ENCODE peak calls at places on chromosomes 6 and 20, in ten cellular contexts. R, N, G, H, C, I, W, T, S and F are unnamed samples. For H3K27me3, the result is how much of the 10 kb centered on the place peaks cover.

GRCh38 chr20:4809707-4810106 is 88.0 kb downstream of the PRND start:
- DNase-seq in R (no peak), N (peak), G (no peak), H (no peak), C (no peak), I (no peak), W (no peak), T (no peak), S (no peak), F (no peak)

GRCh38 chr6:30719356-30719755 is 796 bp upstream of the TUBB start:
- DNase-seq in R (no peak), N (no peak), G (no peak), H (peak), C (no peak), I (no peak), W (peak), T (no peak), S (no peak), F (no peak)

GRCh38 chr6:170295519-170296422 is 4.9 kb upstream of the DLL1 start:
- DNase-seq in R (peak), N (peak), G (no peak), H (peak), C (no peak), I (peak), W (peak), T (peak), S (peak), F (peak)

GRCh38 chr6:52475307-52475706 is 55.2 kb downstream of the EFHC1 start:
- DNase-seq in R (no peak), N (no peak), G (no peak), H (no peak), C (no peak), I (no peak), W (no peak), T (no peak), S (no peak), F (no peak)

GRCh38 chr6:85419046-85419759 is 30.7 kb upstream of the NT5E start:
- DNase-seq in R (no peak), N (no peak), G (no peak), H (no peak), C (no peak), I (no peak), W (no peak), T (no peak), S (no peak), F (peak)

GRCh38 chr6:16236648-16237199 is 1.7 kb upstream of the GMPR start:
- DNase-seq in R (no peak), N (peak), G (peak), H (no peak), C (no peak), I (no peak), W (no peak), T (no peak), S (no peak), F (peak)

GRCh38 chr6:113699239-113699638 is 157.9 kb upstream of the MARCKS start:
- DNase-seq in R (no peak), N (no peak), G (no peak), H (no peak), C (peak), I (no peak), W (no peak), T (no peak), S (no peak), F (no peak)

GRCh38 chr6:107730106-107730505 is 94.0 kb downstream of the SCML4 start:
- DNase-seq in R (no peak), N (peak), G (no peak), H (peak), C (no peak), I (no peak), W (peak), T (no peak), S (no peak), F (no peak)

GRCh38 chr20:63766695-63767426 is 27.3 kb downstream of the SLC2A4RG start:
- DNase-seq in R (no peak), N (no peak), G (no peak), H (no peak), C (no peak), I (no peak), W (no peak), T (peak), S (no peak), F (no peak)

GRCh38 chr20:25032065-25032477 is 25.9 kb downstream of the ACSS1 start:
- DNase-seq in R (no peak), N (no peak), G (no peak), H (peak), C (no peak), I (no peak), W (no peak), T (no peak), S (no peak), F (no peak)

GRCh38 chr6:144447487-144447886 is 162.4 kb downstream of the UTRN start:
- DNase-seq in R (no peak), N (no peak), G (no peak), H (no peak), C (no peak), I (peak), W (no peak), T (no peak), S (no peak), F (peak)

GRCh38 chr20:46709055-46709458 is 392 bp upstream of the SLC2A10 start:
- DNase-seq in R (no peak), N (peak), G (no peak), H (peak), C (no peak), I (no peak), W (no peak), T (no peak), S (no peak), F (no peak)

GRCh38 chr6:28090902-28091586 is 10.7 kb downstream of the ZNF165 start:
- DNase-seq in R (peak), N (no peak), G (no peak), H (no peak), C (no peak), I (no peak), W (no peak), T (no peak), S (no peak), F (no peak)

GRCh38 chr20:13059398-13060136 is 50.8 kb downstream of the SPTLC3 start:
- DNase-seq in R (no peak), N (no peak), G (no peak), H (peak), C (no peak), I (no peak), W (no peak), T (no peak), S (no peak), F (no peak)

GRCh38 chr6:142334294-142334693 is 32.5 kb downstream of the ADGRG6 start:
- DNase-seq in R (no peak), N (no peak), G (no peak), H (no peak), C (no peak), I (no peak), W (no peak), T (no peak), S (no peak), F (peak)

GRCh38 chr6:89208551-89208950 is 8.6 kb downstream of the GABRR1 start:
- DNase-seq in R (no peak), N (no peak), G (no peak), H (no peak), C (no peak), I (no peak), W (no peak), T (no peak), S (no peak), F (no peak)

GRCh38 chr20:53907968-53908751 is 162.2 kb downstream of the BCAS1 start:
- DNase-seq in R (no peak), N (no peak), G (no peak), H (no peak), C (no peak), I (no peak), W (no peak), T (no peak), S (no peak), F (no peak)

GRCh38 chr6:121885399-121886152 is 450.1 kb downstream of the GJA1 start:
- DNase-seq in R (no peak), N (no peak), G (no peak), H (no peak), C (peak), I (no peak), W (no peak), T (no peak), S (no peak), F (no peak)

GRCh38 chr6:16635810-16636602 is 125.3 kb downstream of the ATXN1 start:
- DNase-seq in R (no peak), N (peak), G (no peak), H (peak), C (peak), I (peak), W (no peak), T (no peak), S (no peak), F (no peak)

GRCh38 chr20:59064214-59064722 is 21.7 kb upstream of the PRELID3B start:
- DNase-seq in R (no peak), N (no peak), G (no peak), H (no peak), C (no peak), I (peak), W (no peak), T (no peak), S (no peak), F (no peak)

DNA sequence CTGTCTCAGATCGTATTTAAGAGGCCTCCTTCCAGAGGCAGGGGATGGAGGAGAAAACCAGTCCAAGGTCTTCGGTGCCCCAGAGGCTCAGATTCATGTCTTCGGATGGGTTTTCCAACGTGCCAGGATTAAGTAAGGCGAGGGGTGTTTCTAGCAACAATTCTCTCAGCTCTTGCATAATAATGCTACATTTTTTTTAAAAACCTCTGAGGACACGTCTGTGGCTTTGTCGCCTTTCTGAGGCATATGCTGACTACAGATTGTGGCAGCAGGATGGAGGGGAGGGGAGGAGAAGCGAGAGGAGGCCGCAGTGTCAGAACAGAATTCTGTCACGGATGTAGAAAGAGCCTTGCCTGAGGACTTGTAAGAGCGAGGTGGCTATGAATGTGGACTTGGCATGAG is 17.7 kb upstream of the CCDC167 start:
- DNase-seq in R (no peak), N (peak), G (no peak), H (no peak), C (no peak), I (no peak), W (no peak), T (no peak), S (no peak), F (no peak)
- H3K27me3 ChIP-seq in R (under half), N (under half), G (under half), H (under half), C (under half), I (under half), W (under half), T (under half), S (under half), F (under half)

DNA sequence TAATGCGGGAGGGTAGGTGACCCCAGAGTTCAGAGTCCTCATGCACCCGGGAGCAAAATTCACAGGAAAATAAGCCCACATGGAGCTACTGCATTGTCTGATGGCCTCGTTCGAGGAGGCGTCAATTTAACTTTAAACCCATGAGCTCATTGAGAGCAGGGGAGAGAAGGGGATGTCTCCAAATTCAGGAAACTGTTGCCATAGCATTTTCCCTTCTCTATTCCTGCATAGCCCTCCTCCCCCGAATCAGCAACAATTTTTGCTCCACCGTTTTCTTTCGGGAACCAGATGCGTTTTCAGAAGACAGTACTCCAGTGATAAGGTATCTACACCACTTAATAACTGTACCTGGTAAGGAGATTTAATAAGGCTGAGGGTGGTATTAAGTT is 324 bp upstream of the LAMP5 start:
- DNase-seq in R (peak), N (no peak), G (no peak), H (peak), C (no peak), I (no peak), W (peak), T (no peak), S (no peak), F (no peak)
- H3K27me3 ChIP-seq in R (under half), N (half or more), G (under half), H (half or more), C (under half), I (half or more), W (half or more), T (under half), S (half or more), F (half or more)

GRCh38 chr6:44270526-44271405 is 516 bp downstream of the TMEM151B start:
- DNase-seq in R (peak), N (no peak), G (no peak), H (peak), C (no peak), I (no peak), W (peak), T (peak), S (peak), F (no peak)

GRCh38 chr6:44269921-44270525 is at the start of gene TMEM151B:
- DNase-seq in R (peak), N (no peak), G (no peak), H (peak), C (no peak), I (no peak), W (peak), T (peak), S (peak), F (no peak)

GRCh38 chr6:44272529-44272928 is 2.3 kb downstream of the TMEM151B start:
- DNase-seq in R (no peak), N (no peak), G (no peak), H (no peak), C (no peak), I (no peak), W (no peak), T (peak), S (no peak), F (no peak)

GRCh38 chr6:44271914-44272313 is 1.7 kb downstream of the TMEM151B start:
- DNase-seq in R (peak), N (no peak), G (no peak), H (no peak), C (no peak), I (no peak), W (no peak), T (peak), S (no peak), F (no peak)

DNA sequence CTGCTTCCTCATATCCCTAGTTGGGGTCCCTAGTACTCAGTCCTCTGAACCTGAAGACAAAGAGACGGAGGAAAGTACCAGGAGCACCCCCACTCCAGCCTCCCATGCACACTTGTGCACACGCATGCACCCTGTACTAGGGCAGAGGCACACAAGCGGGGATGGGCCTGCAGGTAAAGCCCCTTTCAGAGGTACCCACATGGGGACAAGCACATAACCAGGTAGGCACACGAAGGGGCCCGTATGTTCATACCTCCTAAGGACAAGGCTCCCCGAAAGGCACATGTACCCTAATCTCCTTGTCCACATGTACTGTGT is 1.1 kb downstream of the TMEM151B start:
- DNase-seq in R (no peak), N (no peak), G (no peak), H (no peak), C (no peak), I (no peak), W (no peak), T (peak), S (peak), F (no peak)
- H3K27me3 ChIP-seq in R (under half), N (half or more), G (under half), H (under half), C (under half), I (half or more), W (under half), T (under half), S (under half), F (under half)

GRCh38 chr6:33895296-33895695 is 91.5 kb upstream of the MLN start:
- DNase-seq in R (no peak), N (no peak), G (no peak), H (no peak), C (no peak), I (no peak), W (no peak), T (no peak), S (no peak), F (no peak)

GRCh38 chr6:33894438-33894837 is 90.6 kb upstream of the MLN start:
- DNase-seq in R (no peak), N (no peak), G (no peak), H (no peak), C (no peak), I (no peak), W (no peak), T (no peak), S (no peak), F (no peak)

GRCh38 chr6:33897193-33897479 is 93.3 kb upstream of the MLN start:
- DNase-seq in R (no peak), N (no peak), G (no peak), H (no peak), C (no peak), I (no peak), W (no peak), T (no peak), S (no peak), F (no peak)

GRCh38 chr6:33896391-33897192 is 92.8 kb upstream of the MLN start:
- DNase-seq in R (no peak), N (no peak), G (no peak), H (no peak), C (no peak), I (no peak), W (no peak), T (no peak), S (no peak), F (no peak)

GRCh38 chr6:33895988-33896387 is 92.2 kb upstream of the MLN start:
- DNase-seq in R (no peak), N (no peak), G (no peak), H (no peak), C (no peak), I (no peak), W (no peak), T (no peak), S (no peak), F (no peak)
- H3K27me3 ChIP-seq in R (under half), N (under half), G (under half), H (under half), C (under half), I (under half), W (under half), T (under half), S (under half), F (under half)

GRCh38 chr6:127792616-127793015 is 108.2 kb downstream of the THEMIS start:
- DNase-seq in R (no peak), N (no peak), G (no peak), H (no peak), C (no peak), I (no peak), W (no peak), T (no peak), S (no peak), F (no peak)
- H3K27me3 ChIP-seq in R (under half), N (under half), G (under half), H (under half), C (under half), I (half or more), W (under half), T (under half), S (under half), F (under half)

GRCh38 chr6:110828396-110828795 is 13.1 kb upstream of the CDK19 start:
- DNase-seq in R (no peak), N (no peak), G (no peak), H (no peak), C (no peak), I (peak), W (no peak), T (no peak), S (no peak), F (no peak)
- H3K27me3 ChIP-seq in R (under half), N (under half), G (under half), H (under half), C (under half), I (under half), W (under half), T (under half), S (under half), F (under half)